ENCODE peak calls at places on chromosomes 2 and 18, in nine cellular contexts. C, M, H, I, P, L, G, A and K are unnamed samples.

GRCh38 chr2:191539068-191539467 is 138.9 kb upstream of the NABP1 start:
- DNase-seq in H (peak), G (no peak), L (no peak), P (no peak), M (no peak), A (no peak), I (no peak), C (peak), K (peak)

GRCh38 chr2:42931147-42931817 is 138.9 kb upstream of the HAAO start:
- DNase-seq in P (no peak), M (no peak), I (no peak), G (no peak), C (no peak), H (no peak), A (no peak), L (no peak), K (peak)

GRCh38 chr2:85936421-85937068 is 47.8 kb upstream of the ST3GAL5 start:
- DNase-seq in P (no peak), M (peak), L (no peak), A (no peak), G (no peak), I (no peak), C (no peak), H (peak), K (no peak)

GRCh38 chr18:79796531-79797390 is 977 bp upstream of the KCNG2 start:
- DNase-seq in C (peak), P (no peak), G (no peak), H (peak), M (no peak), I (no peak), L (no peak), A (no peak), K (no peak)

GRCh38 chr2:54077088-54077900 is 38.1 kb upstream of the ACYP2 start:
- DNase-seq in I (no peak), L (no peak), A (no peak), M (no peak), H (no peak), C (no peak), P (no peak), G (no peak), K (no peak)

GRCh38 chr2:82539222-82539621 is 1919.9 kb downstream of the SUCLG1 start:
- DNase-seq in I (no peak), C (no peak), M (no peak), H (no peak), L (no peak), A (no peak), P (no peak), G (no peak), K (no peak)

GRCh38 chr2:217338306-217338916 is 478.5 kb upstream of the TNP1 start:
- DNase-seq in L (no peak), P (no peak), C (peak), I (no peak), A (no peak), G (no peak), H (peak), M (no peak), K (no peak)

GRCh38 chr2:191677091-191677645 is 768 bp upstream of the NABP1 start:
- DNase-seq in H (peak), A (no peak), G (no peak), M (peak), C (peak), L (no peak), P (no peak), I (no peak), K (no peak)

GRCh38 chr2:160388464-160389263 is 104.9 kb downstream of the RBMS1 start:
- DNase-seq in H (peak), A (no peak), P (no peak), G (no peak), L (no peak), I (no peak), C (peak), M (no peak), K (no peak)

GRCh38 chr2:240349133-240350005 is 86.1 kb upstream of the GPC1 start:
- DNase-seq in I (no peak), L (no peak), A (no peak), G (peak), M (no peak), P (no peak), C (no peak), H (no peak), K (no peak)

GRCh38 chr2:101873543-101873942 is 118.2 kb upstream of the IL1R2 start:
- DNase-seq in P (no peak), H (no peak), A (no peak), G (no peak), M (no peak), I (no peak), C (no peak), L (no peak), K (no peak)
- TF ChIP-seq CTCF in P (peak), H (no peak), A (peak), G (no peak), M (peak), I (no peak), C (peak), L (no peak), K (no peak)

DNA sequence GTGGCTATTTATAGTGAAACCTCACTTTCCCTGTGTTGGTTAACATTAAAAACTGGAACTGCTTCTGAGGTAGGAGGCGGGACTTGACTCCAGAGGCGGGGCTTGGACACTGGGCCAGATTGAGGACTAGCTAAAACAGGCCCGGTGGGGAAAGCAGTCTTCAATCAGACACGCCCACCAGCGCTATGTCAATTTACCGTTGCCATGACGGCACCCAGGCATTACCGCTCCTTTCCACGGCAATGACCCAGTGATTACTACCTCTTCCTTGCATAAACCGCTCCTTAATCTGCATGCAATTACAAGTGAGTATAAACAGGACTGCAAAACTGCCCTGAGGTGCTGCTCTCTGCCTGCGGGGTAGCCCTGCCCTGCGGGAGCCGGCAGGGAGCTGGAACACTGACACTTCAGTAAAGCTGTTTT is 35.3 kb downstream of the LRRFIP1 start:
- DNase-seq in A (peak), C (peak), I (no peak), G (peak), H (peak), L (peak), P (peak), M (peak), K (peak)
- TF ChIP-seq CTCF in A (no peak), C (peak), I (no peak), G (no peak), H (no peak), L (no peak), P (no peak), M (no peak), K (no peak)

GRCh38 chr2:168050377-168050776 is 197.0 kb downstream of the STK39 start:
- DNase-seq in P (no peak), A (no peak), I (no peak), H (no peak), G (no peak), M (no peak), C (no peak), L (no peak), K (no peak)
- TF ChIP-seq CTCF in P (no peak), A (no peak), I (no peak), H (no peak), G (no peak), M (no peak), C (no peak), L (no peak), K (no peak)

GRCh38 chr2:31710121-31710520 is 129.4 kb upstream of the SRD5A2 start:
- DNase-seq in L (no peak), G (no peak), M (no peak), I (no peak), H (no peak), C (no peak), A (no peak), P (no peak), K (no peak)
- TF ChIP-seq CTCF in L (no peak), G (no peak), M (no peak), I (no peak), H (no peak), C (no peak), A (no peak), P (no peak), K (no peak)

GRCh38 chr18:21110667-21111350 is 804 bp downstream of the ROCK1 start:
- DNase-seq in G (no peak), A (peak), L (no peak), H (peak), P (no peak), C (peak), M (peak), I (peak), K (peak)
- TF ChIP-seq CTCF in G (no peak), A (no peak), L (no peak), H (no peak), P (no peak), C (no peak), M (no peak), I (no peak), K (no peak)